ENCODE peak calls at places on chromosomes 11 and 22, in six cellular contexts. One of them, this sample, is unnamed.

GRCh38 chr22:43681724-43682360 is 130.3 kb downstream of the EFCAB6 start:
- DNase-seq in IMR-90: no peak
- DNase-seq in mesenchymal stem cell: no peak
- DNase-seq in H1: no peak
- DNase-seq in mesendoderm: peak
- DNase-seq in neuronal stem cell: no peak
- DNase-seq in this sample: no peak

GRCh38 chr11:83779876-83780275 is 493.7 kb upstream of the CCDC90B start:
- DNase-seq in neuronal stem cell: no peak
- DNase-seq in IMR-90: no peak
- DNase-seq in mesendoderm: no peak
- DNase-seq in mesenchymal stem cell: no peak
- DNase-seq in H1: no peak
- DNase-seq in this sample: no peak

GRCh38 chr11:70176940-70177689 is 26.0 kb upstream of the FADD start:
- DNase-seq in IMR-90: no peak
- DNase-seq in H1: peak
- DNase-seq in mesenchymal stem cell: peak
- DNase-seq in neuronal stem cell: no peak
- DNase-seq in mesendoderm: peak
- DNase-seq in this sample: peak

GRCh38 chr22:24841261-24841660 is 35.2 kb downstream of the SGSM1 start:
- DNase-seq in H1: no peak
- DNase-seq in neuronal stem cell: no peak
- DNase-seq in mesenchymal stem cell: no peak
- DNase-seq in mesendoderm: no peak
- DNase-seq in IMR-90: no peak
- DNase-seq in this sample: no peak

GRCh38 chr11:8095356-8095755 is 14.3 kb downstream of the TUB start:
- DNase-seq in H1: no peak
- DNase-seq in mesendoderm: no peak
- DNase-seq in neuronal stem cell: no peak
- DNase-seq in mesenchymal stem cell: no peak
- DNase-seq in IMR-90: no peak
- DNase-seq in this sample: peak

GRCh38 chr11:80146231-80146630 is 705.4 kb upstream of the TENM4 start:
- DNase-seq in mesenchymal stem cell: peak
- DNase-seq in neuronal stem cell: no peak
- DNase-seq in mesendoderm: no peak
- DNase-seq in IMR-90: no peak
- DNase-seq in H1: no peak
- DNase-seq in this sample: no peak

GRCh38 chr22:20000246-20001081 is 16.2 kb downstream of the ARVCF start:
- DNase-seq in IMR-90: no peak
- DNase-seq in H1: no peak
- DNase-seq in neuronal stem cell: no peak
- DNase-seq in mesenchymal stem cell: no peak
- DNase-seq in mesendoderm: no peak
- DNase-seq in this sample: no peak

GRCh38 chr22:43534916-43535315 is 123.1 kb downstream of the MPPED1 start:
- DNase-seq in IMR-90: no peak
- DNase-seq in mesendoderm: no peak
- DNase-seq in H1: no peak
- DNase-seq in neuronal stem cell: no peak
- DNase-seq in mesenchymal stem cell: no peak
- DNase-seq in this sample: no peak

GRCh38 chr11:58061813-58062212 is 31.1 kb downstream of the OR6Q1 start:
- DNase-seq in mesendoderm: no peak
- DNase-seq in neuronal stem cell: no peak
- DNase-seq in H1: no peak
- DNase-seq in mesenchymal stem cell: no peak
- DNase-seq in IMR-90: peak
- DNase-seq in this sample: no peak

GRCh38 chr11:132744771-132745170 is 787.5 kb downstream of the OPCML start:
- DNase-seq in mesenchymal stem cell: peak
- DNase-seq in mesendoderm: peak
- DNase-seq in neuronal stem cell: no peak
- DNase-seq in IMR-90: peak
- DNase-seq in H1: no peak
- DNase-seq in this sample: no peak

GRCh38 chr11:23320131-23320530 is 459.9 kb upstream of the CCDC179 start:
- DNase-seq in mesenchymal stem cell: no peak
- DNase-seq in IMR-90: no peak
- DNase-seq in mesendoderm: no peak
- DNase-seq in neuronal stem cell: no peak
- DNase-seq in H1: no peak
- DNase-seq in this sample: no peak

GRCh38 chr11:46127150-46127638 is 5.9 kb upstream of the PHF21A start:
- DNase-seq in H1: no peak
- DNase-seq in neuronal stem cell: no peak
- DNase-seq in IMR-90: peak
- DNase-seq in mesendoderm: peak
- DNase-seq in mesenchymal stem cell: peak
- DNase-seq in this sample: no peak

GRCh38 chr22:20580611-20581502 is 73.4 kb downstream of the MED15 start:
- DNase-seq in mesendoderm: no peak
- DNase-seq in IMR-90: no peak
- DNase-seq in H1: peak
- DNase-seq in mesenchymal stem cell: no peak
- DNase-seq in neuronal stem cell: no peak
- DNase-seq in this sample: no peak

GRCh38 chr11:102981324-102981910 is 25.9 kb upstream of the MMP13 start:
- DNase-seq in mesenchymal stem cell: peak
- DNase-seq in H1: no peak
- DNase-seq in mesendoderm: no peak
- DNase-seq in IMR-90: peak
- DNase-seq in neuronal stem cell: no peak
- DNase-seq in this sample: no peak

GRCh38 chr11:118003456-118003855 is 17.3 kb downstream of the IL10RA start:
- DNase-seq in mesendoderm: no peak
- DNase-seq in mesenchymal stem cell: no peak
- DNase-seq in H1: no peak
- DNase-seq in IMR-90: no peak
- DNase-seq in neuronal stem cell: no peak
- DNase-seq in this sample: no peak

GRCh38 chr11:3180869-3181268 is 15.8 kb upstream of the OSBPL5 start:
- DNase-seq in H1: no peak
- DNase-seq in mesenchymal stem cell: no peak
- DNase-seq in mesendoderm: no peak
- DNase-seq in neuronal stem cell: no peak
- DNase-seq in IMR-90: no peak
- DNase-seq in this sample: no peak

GRCh38 chr11:45859661-45860140 is 12.4 kb downstream of the CRY2 start:
- DNase-seq in IMR-90: peak
- DNase-seq in H1: no peak
- DNase-seq in mesendoderm: peak
- DNase-seq in neuronal stem cell: no peak
- DNase-seq in mesenchymal stem cell: peak
- DNase-seq in this sample: peak

GRCh38 chr11:47587039-47587675 is 679 bp downstream of the FAM180B start:
- DNase-seq in H1: no peak
- DNase-seq in mesenchymal stem cell: no peak
- DNase-seq in mesendoderm: no peak
- DNase-seq in neuronal stem cell: no peak
- DNase-seq in IMR-90: no peak
- DNase-seq in this sample: no peak

GRCh38 chr11:118917488-118918127 is 8.1 kb downstream of the BCL9L start:
- DNase-seq in H1: no peak
- DNase-seq in IMR-90: peak
- DNase-seq in mesendoderm: peak
- DNase-seq in neuronal stem cell: no peak
- DNase-seq in mesenchymal stem cell: peak
- DNase-seq in this sample: no peak

GRCh38 chr11:123137496-123138270 is 57.4 kb downstream of the CLMP start:
- DNase-seq in H1: peak
- DNase-seq in mesenchymal stem cell: peak
- DNase-seq in mesendoderm: peak
- DNase-seq in neuronal stem cell: peak
- DNase-seq in IMR-90: peak
- DNase-seq in this sample: peak

GRCh38 chr11:132549001-132549400 is 983.3 kb downstream of the OPCML start:
- DNase-seq in H1: no peak
- DNase-seq in neuronal stem cell: no peak
- DNase-seq in mesenchymal stem cell: no peak
- DNase-seq in mesendoderm: no peak
- DNase-seq in IMR-90: no peak
- DNase-seq in this sample: no peak

GRCh38 chr11:72013765-72014711 is 15.3 kb downstream of the IL18BP start:
- DNase-seq in IMR-90: no peak
- DNase-seq in H1: no peak
- DNase-seq in mesendoderm: no peak
- DNase-seq in neuronal stem cell: no peak
- DNase-seq in mesenchymal stem cell: no peak
- DNase-seq in this sample: no peak

GRCh38 chr11:95364324-95365295 is 133.6 kb upstream of the SESN3 start:
- DNase-seq in mesenchymal stem cell: peak
- DNase-seq in H1: no peak
- DNase-seq in neuronal stem cell: no peak
- DNase-seq in mesendoderm: no peak
- DNase-seq in IMR-90: no peak
- DNase-seq in this sample: no peak

GRCh38 chr11:69200331-69201047 is 44.8 kb downstream of the SMIM38 start:
- DNase-seq in mesenchymal stem cell: no peak
- DNase-seq in mesendoderm: no peak
- DNase-seq in H1: peak
- DNase-seq in IMR-90: no peak
- DNase-seq in neuronal stem cell: peak
- DNase-seq in this sample: no peak

GRCh38 chr11:91382946-91383345 is 841.7 kb upstream of the FAT3 start:
- DNase-seq in H1: no peak
- DNase-seq in IMR-90: no peak
- DNase-seq in mesenchymal stem cell: no peak
- DNase-seq in mesendoderm: no peak
- DNase-seq in neuronal stem cell: no peak
- DNase-seq in this sample: no peak

DNA sequence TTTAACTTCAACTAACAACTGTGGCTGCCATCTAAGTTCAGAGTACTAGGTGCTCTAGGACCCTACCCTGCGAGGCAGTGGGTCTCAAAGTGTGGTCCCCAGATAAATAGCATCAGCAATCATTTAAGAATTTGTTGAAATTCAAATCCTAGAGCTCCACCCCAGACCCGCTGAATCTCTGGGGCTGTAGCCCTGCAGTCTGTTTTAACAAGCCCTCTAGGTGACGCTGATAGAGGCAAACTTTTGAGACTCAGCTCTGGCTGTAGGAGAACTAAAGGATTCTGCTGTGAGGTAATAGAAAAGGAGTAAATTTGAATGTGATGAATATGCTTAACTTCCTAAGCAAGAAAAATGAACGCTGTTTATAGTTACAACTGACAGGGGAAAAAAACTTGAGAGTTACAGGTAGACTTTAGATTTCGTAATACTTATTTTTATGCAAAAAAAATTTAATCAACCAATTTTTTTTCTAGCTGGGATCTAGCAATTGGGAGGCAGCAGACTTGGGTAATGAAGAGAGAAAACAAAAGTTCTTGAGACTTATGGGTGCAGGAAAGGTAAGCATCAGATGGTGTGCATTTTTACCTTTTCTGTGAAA is 5.8 kb downstream of the C11orf58 start:
- DNase-seq in H1: no peak
- DNase-seq in IMR-90: no peak
- DNase-seq in mesenchymal stem cell: no peak
- DNase-seq in mesendoderm: peak
- DNase-seq in neuronal stem cell: no peak
- DNase-seq in this sample: no peak
- H3K4ac ChIP-seq in H1: no peak
- H3K4ac ChIP-seq in IMR-90: no peak
- H3K4ac ChIP-seq in mesenchymal stem cell: no peak
- H3K4ac ChIP-seq in mesendoderm: no peak
- H3K4ac ChIP-seq in neuronal stem cell: no peak
- H3K4ac ChIP-seq in this sample: no peak

DNA sequence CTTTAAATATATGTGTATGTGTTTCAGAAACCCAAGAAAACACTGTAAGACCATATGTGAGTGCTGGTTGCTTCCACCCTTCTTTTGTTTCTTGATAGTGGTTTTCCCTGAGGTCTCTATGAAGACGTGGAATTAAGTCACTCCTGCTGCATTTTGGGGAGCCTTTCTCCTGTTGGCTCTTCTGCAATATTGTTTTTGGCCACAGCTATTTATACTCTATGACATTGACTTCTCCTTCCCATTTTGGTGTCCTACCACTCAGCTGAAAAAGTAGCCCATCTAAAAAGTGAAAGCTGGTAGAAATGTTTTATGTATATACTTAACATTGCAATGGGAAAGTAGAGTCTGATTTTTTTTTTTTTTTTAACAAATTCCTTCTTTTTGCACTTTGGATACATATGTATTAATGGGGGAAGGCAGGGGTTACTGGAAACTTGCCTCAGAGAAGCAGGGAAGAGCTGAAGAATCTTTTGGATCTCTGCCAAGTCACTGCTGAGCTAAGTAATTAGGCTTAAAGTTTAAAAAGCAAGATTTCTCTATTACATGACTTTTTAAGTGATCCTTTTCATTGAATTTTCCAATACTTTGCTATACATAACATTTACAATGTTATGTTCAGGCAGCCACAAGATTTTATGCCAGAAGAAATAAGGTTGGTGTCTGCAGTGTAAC is 1.8 kb downstream of the TTC17 start:
- DNase-seq in mesendoderm: no peak
- DNase-seq in IMR-90: peak
- DNase-seq in H1: no peak
- DNase-seq in mesenchymal stem cell: peak
- DNase-seq in neuronal stem cell: no peak
- DNase-seq in this sample: no peak
- H3K4ac ChIP-seq in mesendoderm: no peak
- H3K4ac ChIP-seq in IMR-90: no peak
- H3K4ac ChIP-seq in H1: no peak
- H3K4ac ChIP-seq in mesenchymal stem cell: no peak
- H3K4ac ChIP-seq in neuronal stem cell: no peak
- H3K4ac ChIP-seq in this sample: no peak

GRCh38 chr22:39175127-39176066 is 22.9 kb upstream of the CBX7 start:
- DNase-seq in neuronal stem cell: no peak
- DNase-seq in IMR-90: no peak
- DNase-seq in mesenchymal stem cell: peak
- DNase-seq in mesendoderm: peak
- DNase-seq in H1: peak
- DNase-seq in this sample: peak
- H3K4ac ChIP-seq in neuronal stem cell: peak
- H3K4ac ChIP-seq in IMR-90: peak
- H3K4ac ChIP-seq in mesenchymal stem cell: peak
- H3K4ac ChIP-seq in mesendoderm: peak
- H3K4ac ChIP-seq in H1: peak
- H3K4ac ChIP-seq in this sample: peak

GRCh38 chr22:35835998-35836691 is 118.5 kb downstream of the APOL5 start:
- DNase-seq in mesenchymal stem cell: peak
- DNase-seq in H1: no peak
- DNase-seq in neuronal stem cell: peak
- DNase-seq in mesendoderm: peak
- DNase-seq in IMR-90: peak
- DNase-seq in this sample: peak

GRCh38 chr22:35835267-35835997 is 117.8 kb downstream of the APOL5 start:
- DNase-seq in neuronal stem cell: no peak
- DNase-seq in H1: no peak
- DNase-seq in mesenchymal stem cell: peak
- DNase-seq in IMR-90: peak
- DNase-seq in mesendoderm: peak
- DNase-seq in this sample: no peak

GRCh38 chr22:35837328-35837727 is 119.7 kb downstream of the APOL5 start:
- DNase-seq in IMR-90: no peak
- DNase-seq in neuronal stem cell: no peak
- DNase-seq in mesendoderm: no peak
- DNase-seq in H1: no peak
- DNase-seq in mesenchymal stem cell: peak
- DNase-seq in this sample: no peak

GRCh38 chr22:35830305-35830704 is 112.6 kb downstream of the APOL5 start:
- DNase-seq in mesenchymal stem cell: no peak
- DNase-seq in IMR-90: no peak
- DNase-seq in neuronal stem cell: no peak
- DNase-seq in mesendoderm: no peak
- DNase-seq in H1: no peak
- DNase-seq in this sample: no peak

GRCh38 chr22:35834080-35834479 is 116.4 kb downstream of the APOL5 start:
- DNase-seq in mesendoderm: no peak
- DNase-seq in neuronal stem cell: no peak
- DNase-seq in mesenchymal stem cell: no peak
- DNase-seq in IMR-90: no peak
- DNase-seq in H1: no peak
- DNase-seq in this sample: no peak
- H3K4ac ChIP-seq in mesendoderm: no peak
- H3K4ac ChIP-seq in neuronal stem cell: no peak
- H3K4ac ChIP-seq in mesenchymal stem cell: no peak
- H3K4ac ChIP-seq in IMR-90: peak
- H3K4ac ChIP-seq in H1: no peak
- H3K4ac ChIP-seq in this sample: no peak